ENCODE peak calls at places on chromosomes 13 and 19, in four cellular contexts. H, Z, D and X are unnamed samples.
A peak's percentile ranks its signal among the peaks of the same experiment; 100 is the strongest.

GRCh38 chr13:98514268-98514667 is 62.6 kb downstream of the STK24 start:
- DNase-seq in H (no peak), Z (no peak), D (no peak), X (no peak)

GRCh38 chr13:72072223-72072622 is 205.2 kb upstream of the DACH1 start:
- DNase-seq in H (no peak), Z (no peak), D (no peak), X (no peak)

GRCh38 chr13:28161370-28161769 is 23.0 kb downstream of the PAN3 start:
- DNase-seq in H (no peak), Z (peak; percentile 52), D (no peak), X (peak; percentile 68)

GRCh38 chr13:27379694-27380596 is 44.5 kb upstream of the GTF3A start:
- DNase-seq in H (peak; percentile 85), Z (peak; percentile 66), D (no peak), X (peak; percentile 60)

GRCh38 chr19:3094638-3095374 is 644 bp downstream of the GNA11 start:
- DNase-seq in H (no peak), Z (peak; percentile 47), D (no peak), X (no peak)

GRCh38 chr13:113461022-113461751 is 7.9 kb upstream of the ADPRHL1 start:
- DNase-seq in H (no peak), Z (no peak), D (no peak), X (no peak)

GRCh38 chr13:34738251-34739170 is 203.6 kb upstream of the NBEA start:
- DNase-seq in H (no peak), Z (no peak), D (no peak), X (no peak)

GRCh38 chr19:16566161-16566560 is 6.1 kb downstream of the SLC35E1 start:
- DNase-seq in H (no peak), Z (no peak), D (no peak), X (no peak)

GRCh38 chr19:19146000-19146608 is 7.8 kb upstream of the TMEM161A start:
- DNase-seq in H (peak; percentile 94), Z (peak; percentile 86), D (no peak), X (peak; percentile 35)

GRCh38 chr13:67258482-67258881 is 28.3 kb upstream of the PCDH9 start:
- DNase-seq in H (no peak), Z (no peak), D (no peak), X (no peak)

GRCh38 chr13:91045351-91046034 is 302.0 kb upstream of the MIR17HG start:
- DNase-seq in H (no peak), Z (peak; percentile 27), D (no peak), X (no peak)

GRCh38 chr19:42279148-42279901 is 10.3 kb downstream of the CIC start:
- DNase-seq in H (no peak), Z (peak; percentile 9), D (no peak), X (no peak)

GRCh38 chr19:15463865-15464371 is 426 bp downstream of the RASAL3 start:
- DNase-seq in H (peak; percentile 35), Z (no peak), D (no peak), X (no peak)

GRCh38 chr19:16497042-16497441 is 848 bp downstream of the C19orf44 start:
- DNase-seq in H (no peak), Z (peak; percentile 47), D (no peak), X (no peak)

GRCh38 chr13:41561179-41561578 is 103.8 kb downstream of the RGCC start:
- DNase-seq in H (no peak), Z (no peak), D (no peak), X (no peak)

GRCh38 chr13:26280295-26280694 is 26.4 kb downstream of the CDK8 start:
- DNase-seq in H (no peak), Z (no peak), D (no peak), X (no peak)

GRCh38 chr19:35142531-35143230 is 374 bp upstream of the FXYD7 start:
- DNase-seq in H (peak; percentile 80), Z (peak; percentile 82), D (no peak), X (no peak)

GRCh38 chr13:45456196-45456972 is 8.4 kb upstream of the COG3 start:
- DNase-seq in H (no peak), Z (no peak), D (no peak), X (no peak)

GRCh38 chr19:41893899-41894298 is 10.9 kb downstream of the ARHGEF1 start:
- DNase-seq in H (no peak), Z (peak; percentile 41), D (no peak), X (peak; percentile 59)

GRCh38 chr19:13015361-13016231 is 20.3 kb downstream of the NFIX start:
- DNase-seq in H (peak; percentile 48), Z (no peak), D (no peak), X (no peak)

GRCh38 chr19:42114412-42114811 is 17.8 kb downstream of the POU2F2 start:
- DNase-seq in H (no peak), Z (no peak), D (peak; percentile 50), X (no peak)

GRCh38 chr19:49506575-49507105 is 5.8 kb upstream of the FCGRT start:
- DNase-seq in H (peak; percentile 89), Z (peak; percentile 84), D (no peak), X (peak; percentile 71)

GRCh38 chr13:110119943-110120905 is 186.7 kb downstream of the COL4A1 start:
- DNase-seq in H (no peak), Z (no peak), D (no peak), X (no peak)

GRCh38 chr13:51912091-51912490 is 50.3 kb downstream of the CCDC70 start:
- DNase-seq in H (no peak), Z (no peak), D (no peak), X (no peak)

GRCh38 chr19:45769821-45770191 is 754 bp upstream of the SIX5 start:
- DNase-seq in H (peak; percentile 38), Z (peak; percentile 53), D (no peak), X (no peak)

GRCh38 chr19:39413903-39414608 is 1.6 kb downstream of the PLEKHG2 start:
- DNase-seq in H (no peak), Z (peak; percentile 48), D (no peak), X (peak; percentile 32)

GRCh38 chr19:2289714-2290435 is 7.9 kb upstream of the PEAK3 start:
- DNase-seq in H (no peak), Z (peak; percentile 67), D (peak; percentile 48), X (no peak)

GRCh38 chr19:17847538-17848366 is at the start of gene JAK3:
- DNase-seq in H (peak; percentile 90), Z (peak; percentile 54), D (peak; percentile 77), X (peak; percentile 59)

GRCh38 chr13:83333614-83334388 is 548.5 kb downstream of the SLITRK1 start:
- DNase-seq in H (no peak), Z (no peak), D (no peak), X (no peak)

GRCh38 chr13:27415116-27415515 is 9.3 kb upstream of the GTF3A start:
- DNase-seq in H (no peak), Z (no peak), D (no peak), X (no peak)

DNA sequence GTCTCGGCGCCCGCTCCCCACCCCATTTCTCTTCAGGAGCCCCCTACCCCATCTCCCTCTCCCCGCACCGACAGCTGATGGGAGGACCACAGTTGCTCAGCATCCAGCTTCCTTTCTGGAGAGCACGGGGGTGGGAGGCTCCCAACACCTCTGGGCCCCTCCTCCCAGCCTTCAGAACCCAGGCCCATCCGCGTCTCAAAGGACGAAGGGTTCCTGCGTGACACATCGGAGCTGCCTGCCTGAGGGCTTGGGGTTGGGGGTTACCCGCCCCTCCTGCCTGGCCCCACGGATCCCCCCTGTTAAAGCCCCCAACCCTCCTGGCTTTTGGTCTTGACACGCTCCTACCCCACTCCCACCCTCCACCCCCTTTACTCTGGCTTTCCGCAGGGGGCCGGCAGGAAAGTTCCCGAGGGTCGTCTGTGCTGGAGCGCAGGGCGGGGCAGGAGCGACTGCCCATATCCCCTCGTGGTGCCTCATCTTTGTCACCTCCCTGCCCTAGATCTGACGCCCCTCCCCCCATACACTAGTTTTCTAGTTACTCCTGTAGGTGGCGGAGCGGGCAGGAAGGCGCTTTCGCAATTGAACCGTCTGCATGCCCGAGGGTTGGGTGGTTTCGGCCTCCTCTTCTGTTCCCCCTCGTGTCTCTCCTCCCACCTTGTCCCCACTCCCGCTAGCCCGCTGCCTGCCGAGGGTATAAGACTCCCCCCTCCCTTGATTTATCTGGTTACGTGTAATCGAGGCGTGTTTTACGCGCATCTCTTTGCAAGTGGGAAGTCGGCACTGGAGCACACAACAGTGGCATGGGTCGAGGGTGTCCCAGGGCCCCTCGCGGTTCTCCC is 922 bp downstream of the TRAPPC5 start:
- DNase-seq in H (peak; percentile 84), Z (peak; percentile 62), D (no peak), X (peak; percentile 77)
- TF ChIP-seq ETV6 in H (no peak), Z (no peak), D (no peak), X (no peak)

DNA sequence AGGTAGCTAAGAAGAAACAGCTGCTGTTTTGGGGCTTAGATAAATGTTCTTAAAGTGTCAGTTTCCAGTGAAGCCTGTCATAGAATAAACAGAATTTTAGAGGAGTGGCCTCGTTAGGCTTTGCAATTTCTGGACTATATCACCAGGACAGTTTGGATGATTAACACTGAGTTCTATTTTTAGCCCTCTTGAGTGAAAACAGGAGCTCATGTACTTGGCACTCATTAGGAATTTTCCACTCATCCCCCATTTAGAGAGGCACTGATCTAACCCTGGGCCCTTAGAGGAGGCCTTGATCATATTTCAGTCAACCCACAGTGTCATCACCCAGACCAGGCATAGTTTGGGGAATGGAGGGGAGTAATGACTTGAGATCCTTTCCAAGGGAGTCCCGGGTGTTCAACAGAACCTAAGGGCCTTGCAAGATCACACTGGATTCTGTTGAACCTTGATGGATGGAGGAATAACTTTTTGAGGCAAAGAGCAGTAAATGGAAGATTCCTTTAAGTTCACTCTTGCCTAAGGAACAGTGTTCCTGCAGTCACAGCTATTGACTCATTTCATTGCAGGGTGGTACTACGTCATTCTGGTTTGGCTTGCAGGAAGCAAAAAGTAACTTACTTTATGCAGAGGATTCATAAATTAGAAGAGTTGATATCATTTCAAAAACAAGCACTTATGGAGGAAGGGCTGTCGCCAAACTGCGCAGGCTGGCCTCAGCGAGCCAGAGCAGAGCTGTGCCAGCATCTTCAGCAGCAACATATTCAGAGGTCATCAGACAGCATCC is 160.2 kb downstream of the SLC7A1 start:
- DNase-seq in H (no peak), Z (no peak), D (no peak), X (no peak)
- TF ChIP-seq ETV6 in H (no peak), Z (no peak), D (no peak), X (no peak)

GRCh38 chr13:50829896-50830295 is 13.6 kb downstream of the DLEU7 start:
- DNase-seq in H (no peak), Z (no peak), D (no peak), X (no peak)
- TF ChIP-seq ETV6 in H (no peak), Z (no peak), D (no peak), X (no peak)

DNA sequence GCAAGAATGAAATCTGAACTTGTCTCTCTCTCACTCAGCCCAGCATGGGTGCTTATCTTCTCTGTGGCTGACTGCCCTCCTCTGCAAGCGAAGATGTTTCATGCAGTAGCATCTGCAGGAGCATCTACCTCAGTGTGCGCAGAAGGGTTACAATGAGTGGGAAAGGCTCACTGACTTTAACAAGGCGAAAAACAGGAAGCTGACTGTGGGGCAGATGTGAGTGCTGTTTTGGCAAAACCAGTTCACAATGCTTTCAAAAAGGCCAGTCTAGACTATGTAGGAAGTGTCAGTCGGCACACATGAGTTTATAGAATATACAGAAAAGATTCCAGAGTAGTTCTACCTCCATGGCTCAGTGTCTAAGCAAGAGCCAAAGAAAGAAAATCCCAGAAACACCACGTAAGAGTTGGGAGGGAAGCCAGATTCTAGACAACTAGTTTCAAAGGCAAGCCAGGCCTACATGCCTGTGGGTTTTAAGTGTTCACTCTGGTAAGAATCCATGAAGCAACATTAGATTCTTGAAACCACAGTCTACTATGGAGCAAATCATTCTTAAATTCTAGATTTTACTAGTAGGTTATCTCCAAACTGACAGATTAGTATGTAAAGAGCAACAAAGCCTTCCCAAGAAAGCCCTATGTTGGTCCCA is 124.5 kb downstream of the ABCC4 start:
- DNase-seq in H (no peak), Z (no peak), D (no peak), X (no peak)
- TF ChIP-seq ETV6 in H (no peak), Z (no peak), D (no peak), X (no peak)